ENCODE peak calls at places on chromosomes 3 and 15, in five cellular contexts. Q is SK-N-SH, P is HepG2, R is K562, B is GM12878. O is an unnamed sample.

GRCh38 chr15:30962079-30962478 is 29.3 kb downstream of the MTMR10 start:
- DNase-seq in R (no peak), B (no peak), P (no peak), Q (no peak), O (no peak)

GRCh38 chr15:51227967-51228783 is 110.2 kb downstream of the CYP19A1 start:
- DNase-seq in Q (no peak), P (peak), R (peak), B (peak), O (peak)

GRCh38 chr3:47617061-47618010 is 38.7 kb upstream of the CSPG5 start:
- DNase-seq in B (no peak), P (peak), R (no peak), Q (no peak), O (no peak)

GRCh38 chr3:149401215-149401925 is 23.9 kb upstream of the TM4SF1 start:
- DNase-seq in R (no peak), B (no peak), Q (no peak), P (peak), O (no peak)

GRCh38 chr3:101212740-101213139 is 107.6 kb downstream of the IMPG2 start:
- DNase-seq in B (no peak), R (no peak), Q (no peak), P (no peak), O (no peak)

GRCh38 chr15:40845511-40846284 is 1.9 kb downstream of the SPINT1 start:
- DNase-seq in Q (no peak), P (peak), R (peak), B (no peak), O (no peak)

GRCh38 chr15:60548101-60548500 is 69.2 kb upstream of the ICE2 start:
- DNase-seq in P (no peak), Q (no peak), B (peak), R (no peak), O (no peak)

GRCh38 chr15:68310811-68311463 is 33.4 kb downstream of the FEM1B start:
- DNase-seq in Q (no peak), P (no peak), B (no peak), R (no peak), O (no peak)

GRCh38 chr3:140198242-140198641 is 263.3 kb downstream of the CLSTN2 start:
- DNase-seq in P (no peak), Q (no peak), R (no peak), B (no peak), O (no peak)

GRCh38 chr3:98885851-98886250 is 15.6 kb downstream of the DCBLD2 start:
- DNase-seq in Q (peak), B (no peak), P (no peak), R (no peak), O (no peak)

GRCh38 chr3:13347390-13347966 is 72.6 kb downstream of the NUP210 start:
- DNase-seq in B (no peak), P (no peak), R (no peak), Q (no peak), O (no peak)

GRCh38 chr15:33506781-33507180 is 196.0 kb downstream of the RYR3 start:
- DNase-seq in B (no peak), P (no peak), Q (no peak), R (no peak), O (no peak)

GRCh38 chr3:155070932-155071387 is 9.2 kb upstream of the MME start:
- DNase-seq in Q (peak), R (peak), B (no peak), P (no peak), O (no peak)

GRCh38 chr3:57691411-57692133 is 1.3 kb downstream of the DENND6A start:
- DNase-seq in Q (no peak), R (peak), P (no peak), B (no peak), O (no peak)

GRCh38 chr3:185825639-185826481 is 1.0 kb upstream of the IGF2BP2 start:
- DNase-seq in P (no peak), Q (peak), R (peak), B (no peak), O (no peak)

GRCh38 chr3:21544076-21544462 is 206.9 kb downstream of the ZNF385D start:
- DNase-seq in R (no peak), Q (no peak), B (no peak), P (no peak), O (no peak)

GRCh38 chr15:35616436-35617271 is 70.7 kb upstream of the DPH6 start:
- DNase-seq in Q (no peak), P (no peak), B (no peak), R (no peak), O (no peak)
- TF ChIP-seq ZBTB33 in Q (no peak), P (no peak), B (no peak), R (no peak), O (no peak)

GRCh38 chr15:83845230-83845629 is 191.3 kb downstream of the ADAMTSL3 start:
- DNase-seq in P (no peak), Q (no peak), B (no peak), R (no peak), O (no peak)
- TF ChIP-seq ZBTB33 in P (no peak), Q (no peak), B (no peak), R (no peak), O (no peak)

GRCh38 chr3:182382112-182382857 is 411.0 kb upstream of the ATP11B start:
- DNase-seq in P (no peak), R (no peak), Q (no peak), B (no peak), O (no peak)
- TF ChIP-seq ZBTB33 in P (no peak), R (no peak), Q (no peak), B (no peak), O (no peak)

GRCh38 chr15:35561308-35561707 is 15.3 kb upstream of the DPH6 start:
- DNase-seq in P (no peak), R (no peak), B (no peak), Q (no peak), O (no peak)

GRCh38 chr15:35557544-35557943 is 11.6 kb upstream of the DPH6 start:
- DNase-seq in R (peak), Q (no peak), B (no peak), P (peak), O (peak)

GRCh38 chr15:35560258-35560657 is 14.3 kb upstream of the DPH6 start:
- DNase-seq in Q (no peak), R (no peak), B (no peak), P (no peak), O (no peak)

GRCh38 chr15:35560895-35561294 is 14.9 kb upstream of the DPH6 start:
- DNase-seq in Q (no peak), B (no peak), P (no peak), R (no peak), O (no peak)

GRCh38 chr15:35559683-35560082 is 13.7 kb upstream of the DPH6 start:
- DNase-seq in P (no peak), Q (no peak), B (no peak), R (no peak), O (no peak)
- TF ChIP-seq ZBTB33 in P (no peak), Q (no peak), B (no peak), R (no peak), O (no peak)

GRCh38 chr3:194368918-194369317 is 625 bp downstream of the LRRC15 start:
- DNase-seq in R (no peak), B (no peak), P (no peak), Q (no peak), O (no peak)
- TF ChIP-seq ZBTB33 in R (no peak), B (no peak), P (no peak), Q (no peak), O (no peak)

GRCh38 chr3:143207338-143207961 is 87.9 kb downstream of the CHST2 start:
- DNase-seq in R (peak), P (no peak), Q (no peak), B (peak), O (no peak)
- TF ChIP-seq ZBTB33 in R (no peak), P (no peak), Q (no peak), B (no peak), O (no peak)

GRCh38 chr3:176780766-176781165 is 416.5 kb downstream of the TBL1XR1 start:
- DNase-seq in Q (no peak), B (no peak), R (no peak), P (no peak), O (no peak)

DNA sequence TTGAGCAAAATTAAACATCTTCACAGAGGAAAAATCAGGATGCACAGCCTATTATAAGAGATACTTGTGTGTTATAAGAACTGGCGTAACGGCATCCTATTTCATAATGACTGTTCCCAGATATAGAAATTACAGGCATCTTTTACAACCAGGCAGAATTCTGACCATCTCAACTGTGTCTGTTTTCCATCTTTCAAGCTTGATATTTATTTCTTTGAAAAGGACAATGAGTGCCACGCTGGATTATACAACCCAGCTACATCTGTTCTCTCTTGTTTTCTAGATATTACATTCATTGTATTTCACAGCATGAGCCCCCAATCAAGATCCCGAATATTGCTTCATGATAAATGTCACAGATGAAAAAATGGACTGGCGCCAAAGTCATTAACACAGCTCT is 420.7 kb downstream of the TBL1XR1 start:
- DNase-seq in Q (no peak), P (no peak), R (no peak), B (no peak), O (no peak)
- TF ChIP-seq ZBTB33 in Q (no peak), P (no peak), R (no peak), B (no peak), O (no peak)

DNA sequence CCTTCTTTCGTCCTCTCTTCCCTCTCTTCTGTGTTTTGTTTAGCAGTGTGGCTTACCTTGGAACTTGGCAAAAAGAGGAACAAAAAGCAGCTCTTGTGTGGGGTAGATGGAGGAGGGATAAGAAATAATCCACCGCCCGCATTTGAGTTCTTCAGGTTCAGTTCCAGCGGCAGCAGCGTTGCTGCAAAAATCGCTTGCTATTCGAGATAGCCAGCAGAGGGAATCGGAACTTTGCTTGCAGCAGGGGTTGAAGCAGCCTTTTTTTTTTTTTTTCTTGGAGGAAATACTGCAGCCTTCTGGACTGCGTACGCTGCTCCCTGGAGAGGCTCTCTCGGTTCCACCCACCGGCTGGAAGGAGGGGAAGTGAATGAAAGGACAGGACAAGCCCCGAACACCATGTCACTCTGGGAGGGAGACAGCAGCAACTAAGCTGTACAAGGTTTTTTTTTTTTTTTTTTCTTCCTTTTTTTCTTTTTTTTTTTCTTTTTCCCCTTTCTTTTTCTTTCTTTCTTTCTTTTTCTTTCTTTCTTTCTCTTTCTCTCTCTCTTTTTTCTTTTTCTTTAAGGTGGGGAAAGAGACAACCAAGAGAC is at the start of gene RBMS3:
- DNase-seq in P (no peak), B (peak), R (no peak), Q (peak), O (peak)
- TF ChIP-seq ZBTB33 in P (no peak), B (no peak), R (no peak), Q (no peak), O (no peak)

DNA sequence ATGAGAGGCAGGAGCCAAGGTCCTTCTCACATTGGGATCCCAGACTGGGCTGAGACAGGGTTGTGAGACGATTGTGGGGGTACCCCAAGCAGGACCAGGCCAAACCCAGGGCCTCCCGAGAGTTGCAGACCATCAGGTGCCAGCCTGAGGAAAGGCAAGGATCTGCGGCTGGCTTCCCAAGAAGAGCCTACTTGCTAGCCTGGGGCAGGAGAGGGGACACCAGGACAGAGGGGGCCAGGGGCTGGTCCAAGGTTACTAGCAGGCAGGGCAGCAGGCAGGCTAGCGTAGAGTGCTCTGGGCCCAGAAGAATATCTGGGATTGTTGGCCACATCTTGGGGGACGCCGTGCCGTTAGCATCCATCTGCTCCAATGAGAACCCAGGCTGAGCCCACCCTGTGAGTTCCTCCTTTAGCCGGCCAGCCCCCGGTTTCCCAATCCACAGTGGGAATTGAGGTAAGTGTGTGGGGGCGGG is 546 bp downstream of the CISH start:
- DNase-seq in Q (peak), B (no peak), R (no peak), P (no peak), O (no peak)
- TF ChIP-seq ZBTB33 in Q (no peak), B (no peak), R (no peak), P (no peak), O (no peak)

GRCh38 chr3:39148116-39149058 is 5.0 kb downstream of the CSRNP1 start:
- DNase-seq in B (no peak), Q (no peak), P (no peak), R (peak), O (no peak)
- TF ChIP-seq ZBTB33 in B (no peak), Q (no peak), P (no peak), R (no peak), O (no peak)

O was measured in HCT116.